ENCODE peak calls at places on chromosome 4, in six cellular contexts. One of them, this sample, is unnamed. For H3K4me1, the result is how much of the 10 kb centered on the place peaks cover.

GRCh38 chr4:168509786-168510185 is 12.9 kb downstream of the PALLD start:
- DNase-seq in fibroblast of lung: peak
- DNase-seq in GM12878: no peak
- DNase-seq in A673: peak
- DNase-seq in SK-N-SH: no peak
- DNase-seq in heart right ventricle: no peak
- DNase-seq in this sample: no peak

GRCh38 chr4:140372607-140373327 is 679 bp upstream of the SCOC start:
- DNase-seq in A673: peak
- DNase-seq in fibroblast of lung: no peak
- DNase-seq in SK-N-SH: peak
- DNase-seq in GM12878: peak
- DNase-seq in heart right ventricle: no peak
- DNase-seq in this sample: no peak

GRCh38 chr4:137032242-137032641 is 500.1 kb downstream of the PCDH18 start:
- DNase-seq in GM12878: no peak
- DNase-seq in fibroblast of lung: peak
- DNase-seq in A673: peak
- DNase-seq in SK-N-SH: no peak
- DNase-seq in heart right ventricle: no peak
- DNase-seq in this sample: no peak

GRCh38 chr4:13907255-13907751 is 279.8 kb upstream of the BOD1L1 start:
- DNase-seq in fibroblast of lung: peak
- DNase-seq in A673: peak
- DNase-seq in SK-N-SH: no peak
- DNase-seq in heart right ventricle: no peak
- DNase-seq in GM12878: no peak
- DNase-seq in this sample: no peak

GRCh38 chr4:14716622-14717021 is 285.7 kb upstream of the CPEB2 start:
- DNase-seq in GM12878: no peak
- DNase-seq in A673: no peak
- DNase-seq in heart right ventricle: no peak
- DNase-seq in SK-N-SH: no peak
- DNase-seq in fibroblast of lung: no peak
- DNase-seq in this sample: no peak

GRCh38 chr4:184287697-184288255 is 70.1 kb upstream of the ENPP6 start:
- DNase-seq in SK-N-SH: no peak
- DNase-seq in A673: peak
- DNase-seq in GM12878: no peak
- DNase-seq in heart right ventricle: no peak
- DNase-seq in fibroblast of lung: peak
- DNase-seq in this sample: no peak

GRCh38 chr4:9703391-9703790 is 78.0 kb upstream of the DRD5 start:
- DNase-seq in heart right ventricle: peak
- DNase-seq in SK-N-SH: peak
- DNase-seq in fibroblast of lung: peak
- DNase-seq in GM12878: peak
- DNase-seq in A673: peak
- DNase-seq in this sample: peak

GRCh38 chr4:142311916-142312315 is 534.2 kb downstream of the INPP4B start:
- DNase-seq in fibroblast of lung: no peak
- DNase-seq in SK-N-SH: no peak
- DNase-seq in A673: no peak
- DNase-seq in heart right ventricle: no peak
- DNase-seq in GM12878: no peak
- DNase-seq in this sample: no peak

GRCh38 chr4:76206222-76206942 is 7.2 kb downstream of the SCARB2 start:
- DNase-seq in fibroblast of lung: peak
- DNase-seq in GM12878: no peak
- DNase-seq in SK-N-SH: peak
- DNase-seq in heart right ventricle: no peak
- DNase-seq in A673: peak
- DNase-seq in this sample: no peak

GRCh38 chr4:117971406-117971805 is 62.9 kb upstream of the NDST3 start:
- DNase-seq in A673: peak
- DNase-seq in fibroblast of lung: no peak
- DNase-seq in heart right ventricle: no peak
- DNase-seq in SK-N-SH: no peak
- DNase-seq in GM12878: no peak
- DNase-seq in this sample: no peak

GRCh38 chr4:10077101-10077491 is 39.5 kb downstream of the WDR1 start:
- DNase-seq in fibroblast of lung: no peak
- DNase-seq in heart right ventricle: no peak
- DNase-seq in A673: no peak
- DNase-seq in GM12878: no peak
- DNase-seq in SK-N-SH: no peak
- DNase-seq in this sample: no peak

GRCh38 chr4:25677157-25677556 is 21.5 kb downstream of the SLC34A2 start:
- DNase-seq in heart right ventricle: no peak
- DNase-seq in SK-N-SH: no peak
- DNase-seq in fibroblast of lung: no peak
- DNase-seq in GM12878: no peak
- DNase-seq in A673: no peak
- DNase-seq in this sample: no peak

GRCh38 chr4:1209821-1210220 is 37.4 kb upstream of the SPON2 start:
- DNase-seq in SK-N-SH: peak
- DNase-seq in heart right ventricle: peak
- DNase-seq in A673: no peak
- DNase-seq in fibroblast of lung: peak
- DNase-seq in GM12878: no peak
- DNase-seq in this sample: peak

GRCh38 chr4:155780773-155781172 is 22.0 kb downstream of the GUCY1B1 start:
- DNase-seq in GM12878: no peak
- DNase-seq in SK-N-SH: no peak
- DNase-seq in fibroblast of lung: peak
- DNase-seq in heart right ventricle: no peak
- DNase-seq in A673: no peak
- DNase-seq in this sample: no peak

GRCh38 chr4:54228563-54229501 is at the start of gene PDGFRA:
- DNase-seq in GM12878: no peak
- DNase-seq in A673: no peak
- DNase-seq in fibroblast of lung: peak
- DNase-seq in SK-N-SH: peak
- DNase-seq in heart right ventricle: peak
- DNase-seq in this sample: peak

GRCh38 chr4:24765331-24765990 is 29.9 kb upstream of the SOD3 start:
- DNase-seq in SK-N-SH: no peak
- DNase-seq in A673: no peak
- DNase-seq in fibroblast of lung: peak
- DNase-seq in GM12878: no peak
- DNase-seq in heart right ventricle: no peak
- DNase-seq in this sample: no peak

GRCh38 chr4:38364383-38364963 is 299.5 kb upstream of the KLF3 start:
- DNase-seq in A673: no peak
- DNase-seq in SK-N-SH: peak
- DNase-seq in GM12878: no peak
- DNase-seq in fibroblast of lung: no peak
- DNase-seq in heart right ventricle: no peak
- DNase-seq in this sample: no peak

GRCh38 chr4:102169345-102169744 is 175.9 kb downstream of the SLC39A8 start:
- DNase-seq in SK-N-SH: peak
- DNase-seq in A673: peak
- DNase-seq in fibroblast of lung: no peak
- DNase-seq in GM12878: no peak
- DNase-seq in heart right ventricle: no peak
- DNase-seq in this sample: peak

GRCh38 chr4:47830263-47831025 is 7.4 kb downstream of the CORIN start:
- DNase-seq in fibroblast of lung: no peak
- DNase-seq in SK-N-SH: no peak
- DNase-seq in GM12878: no peak
- DNase-seq in heart right ventricle: no peak
- DNase-seq in A673: no peak
- DNase-seq in this sample: no peak

GRCh38 chr4:74738756-74739155 is 55.6 kb downstream of the BTC start:
- DNase-seq in GM12878: no peak
- DNase-seq in fibroblast of lung: peak
- DNase-seq in A673: no peak
- DNase-seq in heart right ventricle: no peak
- DNase-seq in SK-N-SH: no peak
- DNase-seq in this sample: no peak

GRCh38 chr4:97761760-97762512 is 381.3 kb downstream of the STPG2 start:
- DNase-seq in A673: no peak
- DNase-seq in fibroblast of lung: no peak
- DNase-seq in SK-N-SH: peak
- DNase-seq in GM12878: no peak
- DNase-seq in heart right ventricle: no peak
- DNase-seq in this sample: no peak

GRCh38 chr4:3174371-3175338 is 74.3 kb upstream of the MSANTD1 start:
- DNase-seq in A673: no peak
- DNase-seq in fibroblast of lung: no peak
- DNase-seq in GM12878: no peak
- DNase-seq in SK-N-SH: no peak
- DNase-seq in heart right ventricle: no peak
- DNase-seq in this sample: no peak

GRCh38 chr4:81845273-81845672 is 373.6 kb upstream of the RASGEF1B start:
- DNase-seq in fibroblast of lung: no peak
- DNase-seq in SK-N-SH: no peak
- DNase-seq in GM12878: no peak
- DNase-seq in heart right ventricle: no peak
- DNase-seq in A673: no peak
- DNase-seq in this sample: no peak

GRCh38 chr4:134777626-134778025 is 576.0 kb upstream of the PABPC4L start:
- DNase-seq in fibroblast of lung: no peak
- DNase-seq in A673: no peak
- DNase-seq in GM12878: no peak
- DNase-seq in heart right ventricle: no peak
- DNase-seq in SK-N-SH: peak
- DNase-seq in this sample: no peak

GRCh38 chr4:109301691-109302365 is 630 bp downstream of the COL25A1 start:
- DNase-seq in GM12878: no peak
- DNase-seq in heart right ventricle: peak
- DNase-seq in SK-N-SH: peak
- DNase-seq in A673: peak
- DNase-seq in fibroblast of lung: no peak
- DNase-seq in this sample: no peak

DNA sequence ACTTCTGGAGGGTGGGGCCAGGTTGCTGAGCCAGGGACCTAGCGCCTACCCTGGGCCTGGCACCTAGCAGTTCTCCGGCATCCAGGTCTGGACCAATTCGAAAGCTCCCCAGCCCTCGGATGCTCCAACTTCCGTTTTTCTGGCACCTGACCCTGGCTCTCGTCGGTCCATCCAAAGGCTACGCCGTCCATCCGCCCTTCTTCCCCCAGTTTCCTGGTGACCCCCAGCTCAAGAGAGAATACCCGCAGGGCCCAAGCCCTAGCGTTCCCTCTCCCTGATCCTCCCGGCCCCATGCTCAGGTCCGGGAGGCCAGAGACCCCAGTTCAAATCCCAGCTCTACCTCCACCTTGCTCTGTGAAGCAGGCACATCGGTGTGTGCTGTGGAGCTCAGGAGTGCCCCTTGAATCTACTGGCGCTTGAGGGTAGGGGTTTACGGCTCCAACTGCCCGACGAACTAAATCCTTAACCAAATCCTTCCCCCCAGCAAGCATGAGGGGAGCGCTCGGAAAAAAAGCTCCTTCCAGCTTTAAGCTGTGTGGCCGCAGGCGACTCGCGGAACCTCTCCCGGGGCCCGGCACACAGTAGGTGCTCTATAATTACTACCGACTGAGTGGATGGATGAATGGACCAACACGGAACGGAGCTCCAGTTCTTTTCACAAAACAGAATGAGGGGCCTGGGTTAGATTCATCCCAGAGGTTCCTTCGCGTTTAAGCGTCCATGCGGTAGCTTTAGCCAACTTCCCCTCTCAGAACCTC is 1.1 kb downstream of the CRMP1 start:
- DNase-seq in SK-N-SH: peak
- DNase-seq in heart right ventricle: no peak
- DNase-seq in fibroblast of lung: no peak
- DNase-seq in A673: no peak
- DNase-seq in GM12878: no peak
- DNase-seq in this sample: no peak
- H3K4me1 ChIP-seq in SK-N-SH: under half
- H3K4me1 ChIP-seq in heart right ventricle: under half
- H3K4me1 ChIP-seq in fibroblast of lung: under half
- H3K4me1 ChIP-seq in A673: under half
- H3K4me1 ChIP-seq in GM12878: under half
- H3K4me1 ChIP-seq in this sample: under half

GRCh38 chr4:82885410-82885809 is 5.5 kb downstream of the SEC31A start:
- DNase-seq in A673: no peak
- DNase-seq in fibroblast of lung: peak
- DNase-seq in SK-N-SH: no peak
- DNase-seq in heart right ventricle: no peak
- DNase-seq in GM12878: no peak
- DNase-seq in this sample: no peak
- H3K4me1 ChIP-seq in A673: under half
- H3K4me1 ChIP-seq in fibroblast of lung: under half
- H3K4me1 ChIP-seq in SK-N-SH: under half
- H3K4me1 ChIP-seq in heart right ventricle: half or more
- H3K4me1 ChIP-seq in GM12878: under half
- H3K4me1 ChIP-seq in this sample: under half

GRCh38 chr4:8123389-8123788 is 35.2 kb downstream of the ABLIM2 start:
- DNase-seq in fibroblast of lung: no peak
- DNase-seq in SK-N-SH: peak
- DNase-seq in GM12878: no peak
- DNase-seq in heart right ventricle: peak
- DNase-seq in A673: no peak
- DNase-seq in this sample: peak

GRCh38 chr4:8125526-8126056 is 33.0 kb downstream of the ABLIM2 start:
- DNase-seq in heart right ventricle: peak
- DNase-seq in fibroblast of lung: no peak
- DNase-seq in GM12878: no peak
- DNase-seq in SK-N-SH: no peak
- DNase-seq in A673: no peak
- DNase-seq in this sample: no peak

GRCh38 chr4:8122746-8123145 is 35.9 kb downstream of the ABLIM2 start:
- DNase-seq in fibroblast of lung: no peak
- DNase-seq in heart right ventricle: no peak
- DNase-seq in SK-N-SH: no peak
- DNase-seq in GM12878: no peak
- DNase-seq in A673: no peak
- DNase-seq in this sample: no peak

GRCh38 chr4:8121236-8122015 is 37.2 kb downstream of the ABLIM2 start:
- DNase-seq in heart right ventricle: peak
- DNase-seq in A673: no peak
- DNase-seq in GM12878: no peak
- DNase-seq in SK-N-SH: peak
- DNase-seq in fibroblast of lung: no peak
- DNase-seq in this sample: no peak

DNA sequence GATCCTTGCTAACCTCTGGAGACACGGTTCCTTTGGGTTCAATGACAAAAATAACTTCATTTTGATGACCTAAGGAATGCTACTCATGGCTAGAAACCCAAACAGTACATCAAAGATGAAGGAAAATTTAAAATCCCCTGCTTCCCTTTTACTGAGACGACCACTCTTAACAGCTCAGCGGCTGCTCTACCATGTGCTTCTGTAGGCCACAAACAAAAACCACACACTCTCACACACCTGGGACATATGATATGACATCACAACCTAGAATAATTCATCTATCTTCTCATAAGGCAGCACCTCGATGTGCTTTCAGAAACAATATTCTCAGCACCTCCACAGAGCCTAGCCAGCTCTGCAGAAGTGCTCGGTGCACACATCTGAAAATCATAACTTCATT is 34.7 kb downstream of the ABLIM2 start:
- DNase-seq in heart right ventricle: no peak
- DNase-seq in fibroblast of lung: no peak
- DNase-seq in A673: no peak
- DNase-seq in GM12878: no peak
- DNase-seq in SK-N-SH: no peak
- DNase-seq in this sample: no peak
- H3K4me1 ChIP-seq in heart right ventricle: under half
- H3K4me1 ChIP-seq in fibroblast of lung: under half
- H3K4me1 ChIP-seq in A673: under half
- H3K4me1 ChIP-seq in GM12878: under half
- H3K4me1 ChIP-seq in SK-N-SH: under half
- H3K4me1 ChIP-seq in this sample: under half

GRCh38 chr4:122901621-122902020 is 20.8 kb downstream of the NUDT6 start:
- DNase-seq in A673: no peak
- DNase-seq in GM12878: no peak
- DNase-seq in fibroblast of lung: no peak
- DNase-seq in SK-N-SH: no peak
- DNase-seq in heart right ventricle: no peak
- DNase-seq in this sample: no peak
- H3K4me1 ChIP-seq in A673: under half
- H3K4me1 ChIP-seq in GM12878: under half
- H3K4me1 ChIP-seq in fibroblast of lung: under half
- H3K4me1 ChIP-seq in SK-N-SH: under half
- H3K4me1 ChIP-seq in heart right ventricle: under half
- H3K4me1 ChIP-seq in this sample: under half